ENCODE peak calls at places on chromosomes 7 and 10, in seven cellular contexts. H, B, S, A, F, Q and J are unnamed samples.

GRCh38 chr10:106711313-106711906 is 453.1 kb downstream of the SORCS1 start:
- DNase-seq in H (no peak), B (no peak), S (peak; percentile 24), A (peak; percentile 31), F (peak; percentile 48), Q (no peak), J (peak; percentile 26)

GRCh38 chr10:69160809-69161225 is 19.2 kb upstream of the SUPV3L1 start:
- DNase-seq in H (no peak), B (no peak), S (no peak), A (no peak), F (peak; percentile 29), Q (peak; percentile 2), J (no peak)

GRCh38 chr10:43436291-43437140 is at the start of gene ZNF487:
- DNase-seq in H (peak; percentile 82), B (peak; percentile 51), S (peak; percentile 83), A (peak; percentile 93), F (peak; percentile 93), Q (peak; percentile 93), J (peak; percentile 86)

GRCh38 chr10:73920084-73920483 is 9.2 kb downstream of the PLAU start:
- DNase-seq in H (peak; percentile 52), B (no peak), S (peak; percentile 42), A (peak; percentile 31), F (no peak), Q (no peak), J (peak; percentile 79)

GRCh38 chr10:117663750-117664149 is 121.2 kb downstream of the EMX2 start:
- DNase-seq in H (peak; percentile 33), B (peak; percentile 85), S (peak; percentile 93), A (peak; percentile 68), F (peak; percentile 66), Q (peak; percentile 85), J (peak; percentile 50)

GRCh38 chr10:110569736-110570135 is 2.2 kb downstream of the SMC3 start:
- DNase-seq in H (no peak), B (no peak), S (no peak), A (no peak), F (no peak), Q (no peak), J (no peak)

GRCh38 chr7:69412331-69413146 is 185.7 kb upstream of the AUTS2 start:
- DNase-seq in H (no peak), B (no peak), S (peak; percentile 51), A (peak; percentile 34), F (peak; percentile 89), Q (no peak), J (no peak)

GRCh38 chr10:107619124-107619523 is 454.6 kb upstream of the SORCS1 start:
- DNase-seq in H (no peak), B (no peak), S (no peak), A (no peak), F (no peak), Q (no peak), J (no peak)

GRCh38 chr7:119640861-119641260 is 632.1 kb upstream of the KCND2 start:
- DNase-seq in H (no peak), B (no peak), S (no peak), A (no peak), F (no peak), Q (no peak), J (no peak)

GRCh38 chr7:42046483-42046882 is 190.5 kb downstream of the GLI3 start:
- DNase-seq in H (peak; percentile 91), B (no peak), S (no peak), A (peak; percentile 78), F (no peak), Q (peak; percentile 39), J (no peak)

GRCh38 chr10:29585488-29585976 is 49.2 kb downstream of the SVIL start:
- DNase-seq in H (no peak), B (no peak), S (no peak), A (peak; percentile 12), F (peak; percentile 49), Q (peak; percentile 45), J (peak; percentile 19)

GRCh38 chr10:132066186-132066585 is 440 bp downstream of the JAKMIP3 start:
- DNase-seq in H (no peak), B (no peak), S (peak; percentile 2), A (peak; percentile 23), F (no peak), Q (no peak), J (peak; percentile 32)
- H3K4me3 ChIP-seq in H (peak overlapping the region; percentile 68), B (peak overlapping the region; percentile 51), S (peak overlapping the region; percentile 45), A (no peak overlapping the region), F (peak overlapping the region; percentile 51), Q (peak overlapping the region; percentile 36), J (peak overlapping the region; percentile 51)

DNA sequence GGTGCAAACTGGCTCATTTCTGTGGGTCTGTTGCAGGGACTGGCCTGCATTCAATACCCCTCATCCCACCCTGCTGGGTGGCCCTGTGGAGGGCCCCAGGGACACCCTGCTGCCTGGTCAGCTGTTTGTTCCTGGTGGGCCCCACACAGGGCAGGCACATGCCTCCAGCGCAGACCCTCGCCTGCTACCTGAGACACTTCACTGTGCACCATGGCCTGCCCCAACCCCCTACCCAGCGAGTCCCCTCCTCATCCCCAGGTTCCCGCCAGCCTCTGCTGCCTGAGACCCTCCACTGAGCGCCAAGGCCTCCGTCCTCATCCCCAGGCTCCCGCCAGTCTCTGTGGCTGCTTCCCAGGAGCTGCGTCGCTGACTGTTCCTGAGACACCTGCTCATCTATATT is 16.8 kb downstream of the GPR146 start:
- DNase-seq in H (no peak), B (no peak), S (no peak), A (no peak), F (no peak), Q (no peak), J (no peak)
- H3K4me3 ChIP-seq in H (no peak overlapping the region), B (no peak overlapping the region), S (no peak overlapping the region), A (no peak overlapping the region), F (no peak overlapping the region), Q (no peak overlapping the region), J (no peak overlapping the region)

GRCh38 chr10:15349133-15349532 is 22.0 kb downstream of the FAM171A1 start:
- DNase-seq in H (no peak), B (no peak), S (no peak), A (no peak), F (no peak), Q (no peak), J (no peak)
- H3K4me3 ChIP-seq in H (peak overlapping the region; percentile 59), B (peak overlapping the region; percentile 29), S (peak overlapping the region; percentile 33), A (no peak overlapping the region), F (no peak overlapping the region), Q (no peak overlapping the region), J (no peak overlapping the region)

DNA sequence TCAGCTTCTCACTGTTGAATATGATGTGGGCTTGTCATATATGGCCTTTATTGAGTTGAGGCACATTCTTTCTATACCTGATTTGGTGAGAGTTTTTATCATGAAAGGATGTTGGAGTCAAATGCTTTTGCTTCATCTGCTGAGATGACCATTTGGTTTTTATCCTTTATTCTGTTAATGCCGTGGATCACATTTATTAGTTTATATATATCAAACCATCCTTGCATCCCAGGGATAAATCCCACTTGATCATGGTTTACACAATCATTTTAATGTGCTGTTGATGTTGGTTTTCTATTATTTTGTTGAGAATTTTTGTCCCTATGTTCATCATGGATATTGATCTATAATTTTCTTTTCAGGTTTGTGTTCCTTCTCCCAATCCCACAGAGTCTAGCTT is 67.0 kb downstream of the EBLN1 start:
- DNase-seq in H (no peak), B (no peak), S (no peak), A (no peak), F (no peak), Q (no peak), J (no peak)
- H3K4me3 ChIP-seq in H (no peak overlapping the region), B (no peak overlapping the region), S (no peak overlapping the region), A (no peak overlapping the region), F (no peak overlapping the region), Q (no peak overlapping the region), J (no peak overlapping the region)

DNA sequence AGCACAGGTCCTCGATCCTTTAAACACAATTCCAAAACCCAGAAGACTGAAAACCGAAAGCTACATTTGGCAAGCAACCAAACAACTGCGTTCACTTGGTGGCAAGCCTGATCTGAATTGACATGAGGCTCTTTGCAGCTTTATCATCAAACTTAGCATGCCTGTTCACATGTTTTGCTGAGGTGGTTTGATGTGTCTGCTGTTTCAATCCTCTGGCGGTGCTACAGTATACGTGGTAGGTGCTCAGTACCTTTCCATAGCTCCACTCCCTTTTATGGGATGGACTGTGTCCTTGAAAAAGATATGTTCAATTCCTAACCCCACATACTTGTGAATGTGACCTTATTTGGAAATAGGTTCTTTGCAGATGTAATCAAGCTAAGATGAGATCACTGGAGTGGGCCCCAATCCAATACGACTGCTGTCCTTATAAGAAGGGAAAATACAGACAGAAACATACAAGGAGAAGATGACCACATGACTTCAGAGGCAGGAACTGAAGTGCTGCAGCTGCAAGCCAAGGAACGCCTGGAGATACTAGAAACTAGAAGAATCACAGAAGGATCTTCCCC is 33.4 kb downstream of the CCDC6 start:
- DNase-seq in H (peak; percentile 87), B (peak; percentile 85), S (peak; percentile 96), A (peak; percentile 94), F (peak; percentile 17), Q (peak; percentile 92), J (peak; percentile 46)
- H3K4me3 ChIP-seq in H (no peak overlapping the region), B (no peak overlapping the region), S (no peak overlapping the region), A (no peak overlapping the region), F (no peak overlapping the region), Q (no peak overlapping the region), J (no peak overlapping the region)

DNA sequence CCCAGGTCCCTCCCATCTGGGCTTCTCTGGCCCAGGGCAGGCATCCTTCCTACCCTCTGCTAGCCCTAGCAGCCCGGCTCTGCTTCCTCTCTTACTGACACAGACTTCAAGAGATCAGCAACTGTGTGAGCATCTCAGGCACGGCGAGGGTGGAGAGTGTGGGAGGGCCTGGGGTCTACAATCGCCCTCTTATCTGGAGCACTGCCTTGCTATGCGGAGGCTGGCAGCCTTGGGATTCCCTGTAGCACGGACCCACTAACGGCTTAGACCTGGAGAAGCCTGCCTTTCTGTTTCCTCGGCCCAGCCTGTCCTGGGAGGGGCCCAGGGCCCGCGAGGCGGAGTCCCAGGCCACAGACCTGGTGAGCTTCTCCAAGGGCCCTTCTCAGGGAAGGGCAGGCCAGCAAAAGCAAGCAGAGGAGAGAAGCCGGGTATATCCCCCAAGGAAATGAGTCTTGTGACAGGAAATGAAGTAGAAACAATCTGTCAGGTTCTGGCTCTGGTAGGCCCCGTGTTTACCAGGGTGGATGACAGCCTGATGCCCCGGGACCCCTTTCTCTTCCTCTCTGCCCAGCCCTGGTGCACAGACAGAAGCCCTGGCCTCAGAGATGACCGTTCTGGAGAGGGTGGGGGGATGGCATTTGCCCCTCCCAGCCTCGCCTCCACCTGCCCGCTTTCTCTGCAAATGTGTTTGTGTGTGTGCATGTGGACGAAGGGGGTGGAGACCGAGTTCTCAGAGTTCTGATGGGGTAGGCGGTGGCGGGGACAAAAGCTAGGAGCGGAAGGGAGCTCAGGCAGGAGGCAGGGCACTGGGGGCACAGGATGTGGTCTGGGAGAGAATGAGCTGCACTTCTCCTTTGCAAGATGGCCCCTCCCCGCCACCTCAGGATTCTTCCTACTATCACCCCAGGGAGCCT is 2.5 kb downstream of the LRCH4 start:
- DNase-seq in H (peak; percentile 59), B (no peak), S (peak; percentile 51), A (peak; percentile 81), F (no peak), Q (peak; percentile 59), J (no peak)
- H3K4me3 ChIP-seq in H (peak overlapping the region; percentile 99), B (peak overlapping the region; percentile 96), S (peak overlapping the region; percentile 27), A (no peak overlapping the region), F (no peak overlapping the region), Q (peak overlapping the region; percentile 38), J (no peak overlapping the region)

GRCh38 chr7:100825215-100825671 is 2.1 kb downstream of the EPHB4 start:
- DNase-seq in H (peak; percentile 33), B (no peak), S (no peak), A (no peak), F (no peak), Q (no peak), J (no peak)
- H3K4me3 ChIP-seq in H (peak overlapping the region; percentile 79), B (peak overlapping the region; percentile 84), S (peak overlapping the region; percentile 64), A (peak overlapping the region; percentile 95), F (peak overlapping the region; percentile 100), Q (peak overlapping the region; percentile 78), J (peak overlapping the region; percentile 67)

GRCh38 chr10:62082270-62082669 is 180.8 kb downstream of the ARID5B start:
- DNase-seq in H (no peak), B (no peak), S (no peak), A (no peak), F (no peak), Q (no peak), J (no peak)
- H3K4me3 ChIP-seq in H (no peak overlapping the region), B (no peak overlapping the region), S (no peak overlapping the region), A (no peak overlapping the region), F (no peak overlapping the region), Q (no peak overlapping the region), J (no peak overlapping the region)